ENCODE peak calls at places on chromosome 16, in five cellular contexts. A, T, H, G and R are unnamed samples.

GRCh38 chr16:53358884-53359283 is 75.4 kb upstream of the RBL2 start:
- DNase-seq in A (no peak), T (no peak), H (no peak), G (no peak), R (no peak)

GRCh38 chr16:55297910-55298175 is 26.2 kb upstream of the IRX6 start:
- DNase-seq in A (no peak), T (no peak), H (no peak), G (no peak), R (no peak)

GRCh38 chr16:23670137-23670776 is 8.4 kb upstream of the PLK1 start:
- DNase-seq in A (no peak), T (no peak), H (no peak), G (no peak), R (no peak)

GRCh38 chr16:80347900-80348299 is 192.9 kb upstream of the DYNLRB2 start:
- DNase-seq in A (no peak), T (peak), H (no peak), G (no peak), R (no peak)

GRCh38 chr16:70601576-70602575 is 44.5 kb upstream of the IL34 start:
- DNase-seq in A (no peak), T (no peak), H (no peak), G (no peak), R (no peak)

GRCh38 chr16:77594057-77594456 is 128.3 kb upstream of the NUDT7 start:
- DNase-seq in A (no peak), T (no peak), H (no peak), G (no peak), R (no peak)

GRCh38 chr16:25817295-25817694 is 125.5 kb downstream of the HS3ST4 start:
- DNase-seq in A (no peak), T (no peak), H (no peak), G (no peak), R (no peak)

GRCh38 chr16:52078716-52079655 is 468.0 kb downstream of the TOX3 start:
- DNase-seq in A (no peak), T (no peak), H (no peak), G (no peak), R (no peak)

GRCh38 chr16:49521706-49522325 is 148.2 kb downstream of the C16orf78 start:
- DNase-seq in A (no peak), T (no peak), H (no peak), G (no peak), R (no peak)

GRCh38 chr16:57000271-57001025 is 11.1 kb downstream of the NLRC5 start:
- DNase-seq in A (no peak), T (peak), H (peak), G (no peak), R (no peak)

GRCh38 chr16:17887963-17888362 is 417.2 kb upstream of the XYLT1 start:
- DNase-seq in A (no peak), T (no peak), H (no peak), G (no peak), R (no peak)

GRCh38 chr16:20300312-20301097 is 26.8 kb downstream of the GP2 start:
- DNase-seq in A (peak), T (peak), H (no peak), G (peak), R (peak)

GRCh38 chr16:72612271-72612670 is 435.7 kb downstream of the ZFHX3 start:
- DNase-seq in A (no peak), T (no peak), H (no peak), G (no peak), R (no peak)

GRCh38 chr16:50152386-50152806 is 710 bp upstream of the TENT4B start:
- DNase-seq in A (no peak), T (peak), H (no peak), G (no peak), R (no peak)

GRCh38 chr16:15948532-15949209 is 745 bp upstream of the ABCC1 start:
- DNase-seq in A (no peak), T (peak), H (no peak), G (no peak), R (no peak)

GRCh38 chr16:23324727-23325126 is 22.6 kb downstream of the SCNN1B start:
- DNase-seq in A (no peak), T (peak), H (no peak), G (no peak), R (no peak)

GRCh38 chr16:58465817-58466216 is 34.1 kb upstream of the NDRG4 start:
- DNase-seq in A (no peak), T (no peak), H (no peak), G (no peak), R (no peak)

GRCh38 chr16:24178496-24178895 is 77.6 kb upstream of the CACNG3 start:
- DNase-seq in A (peak), T (no peak), H (no peak), G (peak), R (no peak)

GRCh38 chr16:10200823-10201571 is 18.8 kb upstream of the GRIN2A start:
- DNase-seq in A (no peak), T (no peak), H (no peak), G (no peak), R (no peak)

GRCh38 chr16:81266680-81267095 is 28.2 kb downstream of the BCO1 start:
- DNase-seq in A (no peak), T (no peak), H (no peak), G (no peak), R (no peak)

GRCh38 chr16:3364774-3365427 is 9.2 kb downstream of the OR2C1 start:
- DNase-seq in A (no peak), T (peak), H (peak), G (no peak), R (peak)

GRCh38 chr16:75372236-75372856 is 61.0 kb downstream of the CFDP1 start:
- DNase-seq in A (no peak), T (no peak), H (no peak), G (no peak), R (no peak)

GRCh38 chr16:67760831-67761230 is 41.7 kb upstream of the GFOD2 start:
- DNase-seq in A (no peak), T (no peak), H (no peak), G (no peak), R (no peak)

GRCh38 chr16:58128181-58128631 is 975 bp downstream of the CFAP20 start:
- DNase-seq in A (no peak), T (no peak), H (no peak), G (no peak), R (no peak)

GRCh38 chr16:2425825-2426430 is 3.3 kb upstream of the CCNF start:
- DNase-seq in A (no peak), T (no peak), H (no peak), G (no peak), R (no peak)

GRCh38 chr16:79509221-79509631 is 91.3 kb downstream of the MAF start:
- DNase-seq in A (no peak), T (peak), H (peak), G (no peak), R (no peak)

GRCh38 chr16:69108069-69108904 is 2.8 kb downstream of the HAS3 start:
- DNase-seq in A (no peak), T (no peak), H (no peak), G (no peak), R (no peak)

GRCh38 chr16:69107311-69107962 is 2.0 kb downstream of the HAS3 start:
- DNase-seq in A (no peak), T (no peak), H (no peak), G (no peak), R (no peak)

GRCh38 chr16:69106491-69107291 is 1.2 kb downstream of the HAS3 start:
- DNase-seq in A (peak), T (no peak), H (no peak), G (no peak), R (no peak)

GRCh38 chr16:69108905-69109252 is 3.4 kb downstream of the HAS3 start:
- DNase-seq in A (no peak), T (no peak), H (no peak), G (no peak), R (no peak)

GRCh38 chr16:69105501-69106361 is at the start of gene HAS3:
- DNase-seq in A (peak), T (peak), H (no peak), G (peak), R (no peak)
- TF ChIP-seq CTCF in A (peak), T (peak), H (no peak), G (no peak), R (no peak)

DNA sequence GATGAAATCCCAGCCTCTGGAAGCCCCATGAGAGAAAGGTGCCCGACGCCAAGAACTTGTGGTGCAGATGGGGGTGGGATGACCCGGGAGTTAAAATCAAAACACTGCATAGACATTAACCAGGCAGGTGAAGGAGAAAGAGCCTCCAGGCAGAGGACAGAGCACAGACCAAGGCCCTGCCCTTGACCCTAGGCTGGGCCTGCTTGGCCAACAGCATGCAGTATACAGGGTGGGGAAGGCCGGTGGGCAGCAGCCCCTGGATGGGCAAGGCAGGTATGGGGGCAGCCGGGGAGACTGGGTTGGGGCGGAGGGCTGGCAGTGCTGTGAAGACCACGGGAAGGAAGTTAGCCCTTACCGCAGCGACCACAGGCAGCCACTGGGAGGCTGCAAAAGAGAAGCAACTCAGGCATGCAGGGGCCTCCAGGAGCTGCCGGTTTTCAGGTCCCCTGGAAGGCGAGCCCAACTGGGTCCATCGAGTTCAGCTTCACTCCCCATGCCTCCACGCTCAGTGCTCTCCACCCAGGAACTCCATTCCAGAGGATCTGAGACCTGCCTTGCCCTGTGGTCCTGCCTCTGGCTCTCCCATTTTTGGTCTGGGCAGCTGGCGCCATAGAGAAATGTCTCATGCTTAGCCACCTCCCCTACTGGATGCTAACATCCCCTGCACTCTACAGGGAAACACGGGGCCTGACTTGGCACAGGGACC is 81.2 kb downstream of the C16orf95 start:
- DNase-seq in A (no peak), T (no peak), H (no peak), G (no peak), R (no peak)
- TF ChIP-seq CTCF in A (no peak), T (no peak), H (no peak), G (no peak), R (no peak)

GRCh38 chr16:89452925-89453324 is 37.4 kb downstream of the ANKRD11 start:
- DNase-seq in A (no peak), T (no peak), H (no peak), G (no peak), R (no peak)

GRCh38 chr16:89452241-89452640 is 38.1 kb downstream of the ANKRD11 start:
- DNase-seq in A (no peak), T (no peak), H (no peak), G (no peak), R (no peak)

GRCh38 chr16:89455178-89455577 is 35.2 kb downstream of the ANKRD11 start:
- DNase-seq in A (no peak), T (no peak), H (no peak), G (no peak), R (no peak)

GRCh38 chr16:89455692-89456091 is 34.7 kb downstream of the ANKRD11 start:
- DNase-seq in A (no peak), T (no peak), H (no peak), G (no peak), R (no peak)

DNA sequence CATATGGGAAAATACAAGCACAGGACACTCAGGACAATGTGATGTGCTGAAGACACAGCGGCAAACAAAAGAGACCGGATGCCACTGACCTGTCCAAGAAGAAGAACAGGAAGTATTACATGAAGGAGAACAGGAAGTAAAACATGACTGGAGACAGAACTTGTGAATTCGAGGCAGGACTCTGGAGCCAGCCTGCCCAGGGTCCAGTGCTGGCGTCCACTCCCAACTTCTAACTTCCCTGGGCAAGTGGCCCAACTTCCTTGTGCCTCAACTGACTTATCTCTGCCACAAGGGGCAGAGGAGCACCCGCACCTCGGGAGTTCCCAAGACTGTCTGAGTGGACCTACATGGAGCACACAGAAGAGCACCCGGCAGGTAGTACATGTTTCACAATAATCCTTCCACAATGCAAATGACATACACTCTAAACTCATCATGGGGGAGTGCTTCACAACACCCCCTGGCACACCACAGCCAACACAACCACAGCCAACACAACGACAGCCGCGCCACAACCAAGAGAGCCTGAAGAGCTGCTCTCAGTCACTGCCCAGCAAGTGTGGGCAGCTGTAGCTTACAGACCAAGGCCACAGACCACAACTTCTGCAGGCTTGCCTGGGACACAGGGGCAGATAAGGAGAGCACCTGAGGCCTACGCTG is 36.6 kb downstream of the ANKRD11 start:
- DNase-seq in A (no peak), T (peak), H (no peak), G (no peak), R (peak)
- TF ChIP-seq CTCF in A (peak), T (peak), H (peak), G (no peak), R (peak)

DNA sequence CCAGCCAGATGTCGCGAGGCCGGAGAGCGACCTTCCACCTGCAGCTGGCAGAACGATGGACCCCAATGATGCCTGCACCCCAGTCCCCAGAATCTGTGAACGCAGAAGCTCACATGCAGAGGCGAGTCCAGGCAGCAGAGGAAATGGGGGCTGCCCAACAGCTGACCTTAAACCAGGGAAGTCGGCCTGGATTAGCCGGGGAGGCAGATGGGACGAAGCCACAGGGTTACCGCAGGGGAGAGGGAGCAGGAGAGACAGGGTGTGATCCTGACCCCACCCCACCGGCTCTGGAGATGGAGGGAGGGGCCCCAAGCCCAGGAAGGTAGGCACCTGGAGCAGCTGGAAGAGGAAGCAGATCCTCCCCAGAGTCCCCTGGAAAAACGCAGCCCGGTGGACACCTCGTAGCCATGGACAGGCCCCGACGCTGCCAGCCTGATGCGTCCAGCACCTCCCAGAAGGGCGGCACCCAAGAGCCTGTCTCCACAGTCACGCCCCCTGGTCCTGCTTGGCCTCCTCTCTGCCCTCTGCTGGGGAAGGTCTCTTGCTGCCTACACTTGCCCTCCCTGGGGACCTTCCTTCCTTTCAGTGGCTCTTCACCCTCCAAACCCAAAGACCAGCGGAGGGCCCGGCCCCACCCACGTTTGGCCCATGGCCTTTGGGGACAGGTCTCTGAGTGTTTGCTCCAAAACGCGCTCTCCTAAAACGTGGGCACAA is 37.3 kb downstream of the PIEZO1 start:
- DNase-seq in A (peak), T (peak), H (no peak), G (no peak), R (no peak)
- TF ChIP-seq CTCF in A (peak), T (peak), H (no peak), G (no peak), R (peak)

DNA sequence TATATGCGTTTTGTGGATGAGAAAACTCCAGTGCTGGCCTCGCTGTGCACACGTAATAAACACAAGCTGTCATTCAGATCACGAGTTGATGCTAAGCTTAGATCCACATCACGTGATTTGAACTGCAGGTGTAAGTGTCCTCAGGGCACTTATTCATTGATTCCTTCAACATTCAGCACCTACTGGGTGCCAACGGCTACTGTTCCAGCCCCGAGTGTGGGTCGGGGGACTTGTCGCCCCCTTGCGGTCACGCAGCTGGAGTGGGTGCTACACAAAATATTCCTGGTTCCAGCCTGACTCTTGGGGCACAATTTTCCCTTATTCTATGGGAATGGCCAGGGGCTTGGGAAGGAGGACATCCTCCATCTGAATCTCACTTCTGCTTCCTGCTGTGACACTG is 29.9 kb upstream of the GINS2 start:
- DNase-seq in A (peak), T (no peak), H (no peak), G (no peak), R (no peak)
- TF ChIP-seq CTCF in A (peak), T (peak), H (peak), G (peak), R (no peak)

DNA sequence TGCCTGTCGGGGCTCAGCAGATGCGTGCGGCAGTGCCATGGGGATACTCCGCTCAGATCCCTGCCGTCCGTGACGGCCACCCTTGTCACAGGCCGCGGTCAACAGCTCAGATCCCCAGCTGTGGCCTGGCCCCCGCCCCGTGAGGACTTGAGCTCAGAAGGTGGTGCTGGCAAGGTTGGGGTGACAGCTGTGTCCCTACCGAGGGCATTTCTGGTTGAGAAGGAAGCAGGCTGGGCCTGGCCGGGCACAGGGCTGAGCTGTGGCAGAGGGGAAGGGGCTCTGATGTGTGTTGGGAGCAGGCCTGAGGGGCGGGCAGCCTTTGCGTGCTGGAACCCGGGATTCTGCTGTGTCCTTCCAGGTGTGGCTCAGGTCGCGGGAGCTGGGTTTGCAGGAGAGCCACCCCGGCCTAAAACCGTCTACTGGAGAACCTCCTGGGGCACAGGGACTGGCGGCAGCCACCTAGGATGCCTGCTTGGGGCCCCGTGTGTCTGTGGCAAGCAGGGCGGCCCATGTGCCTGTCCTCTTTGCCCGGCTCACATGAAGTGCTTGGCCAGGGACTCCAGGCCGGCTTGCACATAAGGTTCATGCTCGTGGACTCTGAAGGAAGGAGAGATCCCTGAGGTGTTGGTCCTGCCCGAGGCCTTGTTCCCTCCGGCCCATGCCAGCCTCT is 5.1 kb downstream of the UBE2I start:
- DNase-seq in A (no peak), T (no peak), H (no peak), G (no peak), R (no peak)
- TF ChIP-seq CTCF in A (no peak), T (no peak), H (no peak), G (no peak), R (no peak)

GRCh38 chr16:84115919-84116719 is 623 bp downstream of the MBTPS1 start:
- DNase-seq in A (no peak), T (peak), H (no peak), G (no peak), R (no peak)
- TF ChIP-seq CTCF in A (no peak), T (peak), H (no peak), G (no peak), R (no peak)